ENCODE peak calls at places on chromosomes 12 and 14, in six cellular contexts. F is CD8-positive, alpha-beta T cell; J is cardiac muscle cell; Z is left lung; H is lower lobe of right lung; P is RWPE2. U is an unnamed sample. For H3K27me3, the result is how much of the 10 kb centered on the place peaks cover.

GRCh38 chr12:46832084-46832704 is 6.4 kb upstream of the SLC38A4 start:
- DNase-seq in P (no peak), F (no peak), J (no peak), H (no peak), Z (no peak), U (no peak)

GRCh38 chr12:51534675-51535074 is 56.4 kb upstream of the SCN8A start:
- DNase-seq in Z (no peak), H (no peak), P (no peak), J (no peak), F (no peak), U (no peak)

GRCh38 chr14:96194657-96195431 is 9.8 kb upstream of the BDKRB2 start:
- DNase-seq in F (no peak), J (no peak), Z (peak), P (no peak), H (peak), U (no peak)

GRCh38 chr14:89428556-89429196 is 11.6 kb upstream of the FOXN3 start:
- DNase-seq in Z (no peak), P (peak), J (no peak), H (no peak), F (no peak), U (peak)

GRCh38 chr12:17470460-17470859 is 619.5 kb downstream of the RERGL start:
- DNase-seq in H (no peak), J (no peak), P (no peak), F (no peak), Z (peak), U (no peak)

GRCh38 chr12:98180603-98181002 is 334.8 kb upstream of the TMPO start:
- DNase-seq in F (no peak), Z (no peak), P (no peak), H (no peak), J (no peak), U (no peak)

GRCh38 chr12:41055875-41056577 is 132.1 kb upstream of the PDZRN4 start:
- DNase-seq in J (no peak), H (no peak), Z (no peak), P (no peak), F (no peak), U (no peak)

GRCh38 chr14:78725086-78725485 is 554.9 kb downstream of the NRXN3 start:
- DNase-seq in H (no peak), P (no peak), F (no peak), J (no peak), Z (no peak), U (no peak)

GRCh38 chr12:31029466-31029865 is 44.2 kb upstream of the DDX11 start:
- DNase-seq in H (no peak), P (no peak), Z (no peak), F (no peak), J (no peak), U (no peak)

GRCh38 chr14:76584271-76584702 is 177.0 kb upstream of the VASH1 start:
- DNase-seq in J (peak), H (no peak), F (no peak), P (no peak), Z (no peak), U (no peak)

GRCh38 chr12:75489613-75490210 is 9.2 kb downstream of the GLIPR1 start:
- DNase-seq in F (no peak), P (no peak), Z (no peak), H (no peak), J (peak), U (no peak)

GRCh38 chr12:92739099-92739498 is 36.3 kb downstream of the PLEKHG7 start:
- DNase-seq in Z (no peak), H (no peak), J (peak), P (no peak), F (no peak), U (no peak)

GRCh38 chr12:41962171-41962572 is 182.5 kb downstream of the GXYLT1 start:
- DNase-seq in H (no peak), P (no peak), Z (peak), J (no peak), F (no peak), U (no peak)

GRCh38 chr14:54440870-54441868 is at the start of gene CNIH1:
- DNase-seq in H (peak), P (peak), F (peak), Z (peak), J (peak), U (peak)

GRCh38 chr12:106112094-106112822 is 26.5 kb downstream of the NUAK1 start:
- DNase-seq in H (no peak), Z (no peak), F (no peak), P (peak), J (peak), U (no peak)

GRCh38 chr14:103100281-103101121 is 6.0 kb downstream of the EXOC3L4 start:
- DNase-seq in H (no peak), F (no peak), P (no peak), J (no peak), Z (peak), U (no peak)

GRCh38 chr12:18861287-18861858 is 123.5 kb downstream of the CAPZA3 start:
- DNase-seq in Z (no peak), F (no peak), H (no peak), J (peak), P (no peak), U (no peak)

GRCh38 chr12:121582583-121583333 is 1.9 kb upstream of the KDM2B start:
- DNase-seq in P (no peak), J (peak), H (no peak), Z (no peak), F (no peak), U (no peak)

GRCh38 chr12:98983647-98984046 is 338.6 kb downstream of the APAF1 start:
- DNase-seq in P (no peak), H (no peak), Z (no peak), J (no peak), F (no peak), U (no peak)

GRCh38 chr12:6827982-6828670 is at the start of gene P3H3:
- DNase-seq in J (peak), F (peak), Z (no peak), H (no peak), P (no peak), U (peak)

GRCh38 chr12:25550186-25550585 is 2.9 kb downstream of the LMNTD1 start:
- DNase-seq in P (no peak), J (no peak), F (no peak), H (no peak), Z (no peak), U (no peak)

GRCh38 chr14:102356280-102356679 is 6.4 kb downstream of the CINP start:
- DNase-seq in H (no peak), P (no peak), Z (no peak), J (no peak), F (no peak), U (no peak)

GRCh38 chr12:97939141-97939540 is 476.5 kb downstream of the RMST start:
- DNase-seq in H (no peak), Z (no peak), P (no peak), F (no peak), J (no peak), U (no peak)

GRCh38 chr14:99242816-99243795 is 28.9 kb downstream of the BCL11B start:
- DNase-seq in F (peak), J (no peak), H (no peak), Z (no peak), P (no peak), U (no peak)

GRCh38 chr12:50110762-50111416 is 1.1 kb upstream of the COX14 start:
- DNase-seq in J (no peak), Z (peak), P (no peak), H (peak), F (peak), U (peak)

GRCh38 chr12:43241971-43242370 is 310.0 kb downstream of the ADAMTS20 start:
- DNase-seq in H (no peak), P (no peak), Z (no peak), F (no peak), J (peak), U (no peak)

GRCh38 chr12:12622418-12622817 is 10.7 kb downstream of the CREBL2 start:
- DNase-seq in H (no peak), P (no peak), J (no peak), Z (no peak), F (peak), U (no peak)

GRCh38 chr14:89933002-89933401 is 21.5 kb downstream of the EFCAB11 start:
- DNase-seq in F (no peak), Z (no peak), P (no peak), H (no peak), J (no peak), U (no peak)

GRCh38 chr12:1594045-1594294 is 411 bp downstream of the FBXL14 start:
- DNase-seq in J (peak), Z (no peak), P (peak), F (no peak), H (peak), U (peak)
- H3K27ac ChIP-seq in J (peak), Z (peak), P (peak), F (peak), H (peak), U (no peak)

GRCh38 chr12:124593176-124593575 is 25.8 kb upstream of the NCOR2 start:
- DNase-seq in H (no peak), P (no peak), J (no peak), Z (no peak), F (no peak), U (no peak)
- H3K27me3 ChIP-seq in H (under half), P (under half), J (under half), Z (under half), F (under half), U (under half)

DNA sequence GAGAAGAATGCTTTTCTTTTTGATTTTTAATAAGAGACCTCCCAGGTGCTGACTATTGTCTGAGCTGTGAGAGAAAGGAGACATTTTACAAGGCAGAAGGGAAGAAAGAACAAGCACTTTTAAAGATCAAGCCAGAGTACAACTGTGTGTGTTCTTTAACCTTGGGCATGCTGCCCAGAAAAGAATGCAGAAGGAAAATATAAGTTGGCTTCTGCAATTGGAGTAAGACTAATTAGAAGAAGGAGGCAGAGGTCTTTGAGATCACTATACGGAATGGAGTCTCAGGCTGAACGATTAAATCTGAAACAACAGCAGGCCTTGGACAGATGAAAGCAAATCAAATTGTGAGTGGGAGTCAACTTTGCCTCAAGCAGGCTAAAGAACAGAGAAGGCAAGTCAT is 230.5 kb downstream of the ATP23 start:
- DNase-seq in H (no peak), J (peak), Z (no peak), P (no peak), F (no peak), U (no peak)
- H3K27ac ChIP-seq in H (no peak), J (no peak), Z (no peak), P (no peak), F (no peak), U (no peak)

DNA sequence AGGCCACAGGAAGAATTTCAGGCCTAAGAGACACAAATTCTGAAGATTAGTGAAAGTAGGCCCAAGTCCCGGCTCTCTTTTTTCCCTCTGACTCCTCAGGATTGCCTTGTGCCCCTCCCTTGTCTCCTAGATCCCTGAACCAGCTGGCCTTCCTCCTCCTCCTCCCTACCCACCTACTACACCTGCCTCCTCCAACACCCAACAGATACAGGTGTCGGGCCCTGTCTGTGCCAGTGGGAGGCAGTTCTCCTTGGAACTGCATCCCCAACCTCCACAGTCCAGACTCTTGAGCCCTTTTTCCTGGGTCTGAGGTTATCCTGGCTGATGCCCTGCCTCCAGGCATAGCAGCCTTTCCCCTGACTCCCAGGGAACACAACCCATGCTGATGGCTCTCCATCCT is 1.8 kb downstream of the PPP1R1A start:
- DNase-seq in H (no peak), Z (no peak), J (no peak), P (no peak), F (no peak), U (no peak)
- H3K27me3 ChIP-seq in H (under half), Z (half or more), J (under half), P (under half), F (under half), U (under half)

GRCh38 chr14:61493996-61494395 is 172.6 kb downstream of the PRKCH start:
- DNase-seq in J (no peak), F (no peak), H (no peak), P (no peak), Z (no peak), U (no peak)

GRCh38 chr14:61491224-61491623 is 169.8 kb downstream of the PRKCH start:
- DNase-seq in Z (no peak), J (no peak), P (no peak), F (no peak), H (no peak), U (no peak)

GRCh38 chr14:61491876-61492440 is 170.6 kb downstream of the PRKCH start:
- DNase-seq in F (no peak), H (no peak), P (no peak), Z (no peak), J (no peak), U (no peak)

GRCh38 chr14:61492474-61492873 is 171.1 kb downstream of the PRKCH start:
- DNase-seq in J (no peak), Z (no peak), H (no peak), P (no peak), F (no peak), U (no peak)

GRCh38 chr14:61493239-61493638 is 171.9 kb downstream of the PRKCH start:
- DNase-seq in F (no peak), P (no peak), Z (no peak), J (peak), H (no peak), U (no peak)
- H3K27ac ChIP-seq in F (no peak), P (peak), Z (peak), J (no peak), H (no peak), U (no peak)